ENCODE peak calls at places on chromosomes 13 and 19, in four cellular contexts. One of them, this sample, is unnamed.

GRCh38 chr13:105090244-105090643 is 1445.2 kb downstream of the EFNB2 start:
- DNase-seq in H1: no peak
- DNase-seq in ovary: no peak
- DNase-seq in tibial nerve: no peak
- DNase-seq in this sample: no peak

GRCh38 chr13:48749699-48750473 is 96.2 kb downstream of the CYSLTR2 start:
- DNase-seq in H1: peak
- DNase-seq in tibial nerve: peak
- DNase-seq in ovary: peak
- DNase-seq in this sample: peak

GRCh38 chr13:101624981-101625380 is 172.5 kb downstream of the ITGBL1 start:
- DNase-seq in H1: no peak
- DNase-seq in tibial nerve: no peak
- DNase-seq in ovary: no peak
- DNase-seq in this sample: no peak

GRCh38 chr19:41706741-41707501 is 1.5 kb upstream of the CEACAM5 start:
- DNase-seq in tibial nerve: no peak
- DNase-seq in H1: peak
- DNase-seq in ovary: no peak
- DNase-seq in this sample: peak

GRCh38 chr13:72990883-72991282 is 67.9 kb upstream of the KLF5 start:
- DNase-seq in H1: no peak
- DNase-seq in ovary: no peak
- DNase-seq in tibial nerve: no peak
- DNase-seq in this sample: no peak

GRCh38 chr13:51804295-51805172 is 571 bp upstream of the DHRS12 start:
- DNase-seq in H1: no peak
- DNase-seq in tibial nerve: peak
- DNase-seq in ovary: peak
- DNase-seq in this sample: peak

GRCh38 chr19:752652-753517 is 2.0 kb downstream of the MISP start:
- DNase-seq in ovary: peak
- DNase-seq in H1: no peak
- DNase-seq in tibial nerve: peak
- DNase-seq in this sample: no peak

GRCh38 chr19:38729653-38730469 is 14.4 kb downstream of the CAPN12 start:
- DNase-seq in ovary: peak
- DNase-seq in H1: peak
- DNase-seq in tibial nerve: peak
- DNase-seq in this sample: peak

GRCh38 chr13:72970301-72970880 is 88.4 kb upstream of the KLF5 start:
- DNase-seq in H1: no peak
- DNase-seq in ovary: no peak
- DNase-seq in tibial nerve: no peak
- DNase-seq in this sample: no peak

GRCh38 chr13:106466691-106467405 is 68.6 kb downstream of the EFNB2 start:
- DNase-seq in ovary: no peak
- DNase-seq in H1: no peak
- DNase-seq in tibial nerve: no peak
- DNase-seq in this sample: no peak

GRCh38 chr13:20033486-20033885 is 75.0 kb downstream of the ZMYM2 start:
- DNase-seq in ovary: no peak
- DNase-seq in H1: no peak
- DNase-seq in tibial nerve: no peak
- DNase-seq in this sample: no peak

GRCh38 chr13:20037908-20038307 is 79.4 kb downstream of the ZMYM2 start:
- DNase-seq in ovary: no peak
- DNase-seq in tibial nerve: no peak
- DNase-seq in H1: no peak
- DNase-seq in this sample: no peak

GRCh38 chr13:20035130-20035529 is 76.6 kb downstream of the ZMYM2 start:
- DNase-seq in ovary: no peak
- DNase-seq in H1: no peak
- DNase-seq in tibial nerve: no peak
- DNase-seq in this sample: no peak
- TF ChIP-seq CTCF in ovary: no peak
- TF ChIP-seq CTCF in H1: no peak
- TF ChIP-seq CTCF in tibial nerve: no peak
- TF ChIP-seq CTCF in this sample: no peak

GRCh38 chr13:33678906-33679657 is 138.9 kb upstream of the RFC3 start:
- DNase-seq in tibial nerve: peak
- DNase-seq in H1: no peak
- DNase-seq in ovary: peak
- DNase-seq in this sample: peak

GRCh38 chr13:33678084-33678483 is 139.9 kb upstream of the RFC3 start:
- DNase-seq in ovary: no peak
- DNase-seq in tibial nerve: no peak
- DNase-seq in H1: no peak
- DNase-seq in this sample: no peak

GRCh38 chr13:33676045-33676699 is 141.8 kb upstream of the RFC3 start:
- DNase-seq in tibial nerve: no peak
- DNase-seq in ovary: no peak
- DNase-seq in H1: no peak
- DNase-seq in this sample: no peak

GRCh38 chr13:33677215-33677614 is 140.7 kb upstream of the RFC3 start:
- DNase-seq in tibial nerve: no peak
- DNase-seq in H1: no peak
- DNase-seq in ovary: no peak
- DNase-seq in this sample: no peak

DNA sequence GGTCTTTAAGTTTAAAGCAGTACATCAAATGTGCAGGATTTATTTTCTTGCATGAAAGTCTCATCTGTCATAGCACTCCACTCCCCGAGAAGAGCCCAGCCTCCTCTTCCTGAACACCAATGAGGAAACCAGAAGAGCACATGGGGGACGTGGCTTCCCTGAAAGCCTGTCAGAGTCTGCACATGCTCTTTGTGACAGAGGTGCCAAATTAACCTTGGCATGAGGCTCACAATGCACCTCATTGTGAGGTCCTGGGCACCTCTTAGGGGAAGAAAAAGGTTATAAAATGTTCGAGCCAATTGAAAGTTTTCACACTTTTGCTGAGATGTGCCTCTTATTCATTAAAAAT is 141.3 kb upstream of the RFC3 start:
- DNase-seq in H1: no peak
- DNase-seq in tibial nerve: peak
- DNase-seq in ovary: peak
- DNase-seq in this sample: peak
- H3K4me3 ChIP-seq in H1: no peak
- H3K4me3 ChIP-seq in tibial nerve: peak
- H3K4me3 ChIP-seq in ovary: peak
- H3K4me3 ChIP-seq in this sample: peak

GRCh38 chr13:98570929-98571372 is 6.0 kb downstream of the STK24 start:
- DNase-seq in tibial nerve: no peak
- DNase-seq in ovary: no peak
- DNase-seq in H1: no peak
- DNase-seq in this sample: peak
- TF ChIP-seq POLR2A in tibial nerve: no peak
- TF ChIP-seq POLR2A in ovary: no peak
- TF ChIP-seq POLR2A in H1: no peak
- TF ChIP-seq POLR2A in this sample: no peak

DNA sequence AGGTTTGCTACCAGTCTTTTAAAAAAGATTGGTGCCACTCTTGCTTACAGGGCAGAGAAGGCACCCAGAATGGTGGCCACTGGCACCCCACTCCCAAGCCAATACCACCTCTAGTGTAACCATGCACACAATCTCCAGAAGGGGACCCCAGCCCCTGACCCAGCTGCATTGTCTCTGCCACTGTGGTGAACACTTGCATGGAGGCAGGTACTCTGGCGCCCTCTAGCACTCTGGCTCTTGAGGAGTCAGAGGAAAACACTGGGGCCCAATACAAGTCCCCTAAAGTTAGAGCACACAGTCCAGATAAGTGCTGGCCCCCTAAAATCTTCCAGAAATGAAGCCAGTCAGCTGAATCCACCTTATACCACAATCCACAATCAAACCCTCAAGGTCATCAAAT is 6.0 kb downstream of the ERVV-1 start:
- DNase-seq in ovary: no peak
- DNase-seq in tibial nerve: no peak
- DNase-seq in H1: peak
- DNase-seq in this sample: peak
- TF ChIP-seq CTCF in ovary: no peak
- TF ChIP-seq CTCF in tibial nerve: no peak
- TF ChIP-seq CTCF in H1: peak
- TF ChIP-seq CTCF in this sample: no peak

GRCh38 chr19:12997225-12997966 is 2.1 kb downstream of the NFIX start:
- DNase-seq in ovary: no peak
- DNase-seq in H1: no peak
- DNase-seq in tibial nerve: peak
- DNase-seq in this sample: no peak
- H3K4me3 ChIP-seq in ovary: peak
- H3K4me3 ChIP-seq in H1: no peak
- H3K4me3 ChIP-seq in tibial nerve: peak
- H3K4me3 ChIP-seq in this sample: no peak

GRCh38 chr19:35740423-35741215 is 1.6 kb downstream of the IGFLR1 start:
- DNase-seq in ovary: peak
- DNase-seq in tibial nerve: peak
- DNase-seq in H1: peak
- DNase-seq in this sample: peak
- TF ChIP-seq POLR2A in ovary: peak
- TF ChIP-seq POLR2A in tibial nerve: peak
- TF ChIP-seq POLR2A in H1: no peak
- TF ChIP-seq POLR2A in this sample: no peak

GRCh38 chr19:55809381-55810058 is 22.3 kb downstream of the NLRP11 start:
- DNase-seq in tibial nerve: peak
- DNase-seq in H1: peak
- DNase-seq in ovary: peak
- DNase-seq in this sample: peak

GRCh38 chr19:55812449-55812848 is 19.4 kb downstream of the NLRP11 start:
- DNase-seq in ovary: no peak
- DNase-seq in H1: no peak
- DNase-seq in tibial nerve: no peak
- DNase-seq in this sample: no peak

GRCh38 chr19:55813906-55814305 is 17.9 kb downstream of the NLRP11 start:
- DNase-seq in H1: no peak
- DNase-seq in tibial nerve: no peak
- DNase-seq in ovary: no peak
- DNase-seq in this sample: no peak

GRCh38 chr19:55811340-55811739 is 20.5 kb downstream of the NLRP11 start:
- DNase-seq in tibial nerve: no peak
- DNase-seq in ovary: no peak
- DNase-seq in H1: no peak
- DNase-seq in this sample: no peak
- TF ChIP-seq CTCF in tibial nerve: no peak
- TF ChIP-seq CTCF in ovary: no peak
- TF ChIP-seq CTCF in H1: no peak
- TF ChIP-seq CTCF in this sample: no peak

DNA sequence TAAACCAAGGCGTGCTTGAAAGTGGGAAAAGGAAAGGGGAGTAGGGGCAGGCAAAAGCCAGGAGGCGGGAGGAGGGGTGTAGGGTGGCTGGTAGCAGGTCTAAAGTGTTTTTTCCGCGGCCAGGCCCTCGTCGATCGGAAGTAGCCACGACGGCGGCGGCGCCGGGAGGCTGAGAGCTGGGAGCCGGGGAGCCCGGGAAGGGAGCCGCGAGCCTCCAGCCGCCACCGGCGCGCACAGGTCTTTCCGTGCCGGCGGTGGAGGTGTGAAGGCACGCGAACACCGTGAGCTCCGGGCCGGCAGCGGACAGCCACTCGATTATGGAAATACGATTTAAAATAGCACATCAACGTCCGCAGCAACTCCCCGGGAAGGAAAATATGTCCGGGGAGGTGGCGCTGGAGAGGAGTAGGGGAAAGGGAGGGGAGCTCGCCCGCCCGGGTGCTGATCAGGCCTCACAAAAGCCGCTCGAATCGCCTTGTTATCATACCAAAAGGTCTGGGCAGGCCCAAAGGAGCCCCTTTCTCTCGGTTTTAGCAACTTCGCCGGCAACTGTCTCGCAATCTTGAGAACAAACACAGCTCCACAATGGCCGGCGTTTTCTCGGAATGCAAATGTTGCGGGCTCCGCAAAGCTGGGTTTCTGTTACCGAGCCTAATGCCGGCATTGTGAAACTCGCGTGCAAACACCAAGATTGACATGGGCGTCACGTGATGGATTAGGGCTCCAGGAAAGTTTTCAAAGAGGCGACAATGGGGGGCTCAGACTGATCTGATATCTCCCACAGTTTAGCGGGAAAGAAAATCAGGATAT is 2.9 kb upstream of the PCDH8 start:
- DNase-seq in tibial nerve: peak
- DNase-seq in H1: peak
- DNase-seq in ovary: no peak
- DNase-seq in this sample: peak
- H3K4me3 ChIP-seq in tibial nerve: peak
- H3K4me3 ChIP-seq in H1: peak
- H3K4me3 ChIP-seq in ovary: peak
- H3K4me3 ChIP-seq in this sample: peak

GRCh38 chr19:43755256-43755801 is 567 bp upstream of the SMG9 start:
- DNase-seq in H1: peak
- DNase-seq in tibial nerve: peak
- DNase-seq in ovary: peak
- DNase-seq in this sample: peak
- TF ChIP-seq POLR2A in H1: no peak
- TF ChIP-seq POLR2A in tibial nerve: no peak
- TF ChIP-seq POLR2A in ovary: no peak
- TF ChIP-seq POLR2A in this sample: no peak

GRCh38 chr13:113726961-113727411 is 32.0 kb upstream of the TMEM255B start:
- DNase-seq in ovary: no peak
- DNase-seq in tibial nerve: no peak
- DNase-seq in H1: no peak
- DNase-seq in this sample: no peak
- TF ChIP-seq CTCF in ovary: no peak
- TF ChIP-seq CTCF in tibial nerve: no peak
- TF ChIP-seq CTCF in H1: no peak
- TF ChIP-seq CTCF in this sample: no peak